ENCODE peak calls at places on chromosome 4, in six cellular contexts. C is activated gamma-delta T cell treated with Interleukin-2 at 50 U/mL for 16 hours, J is T-helper 2 cell, Q is suprapubic skin, T is amniotic stem cell, N is tibial artery. S is an unnamed sample.

GRCh38 chr4:183638436-183638835 is 20.5 kb downstream of the RWDD4 start:
- DNase-seq in C (no peak), J (no peak), Q (no peak), T (peak), N (no peak), S (peak)

GRCh38 chr4:40630335-40631021 is 814 bp upstream of the RBM47 start:
- DNase-seq in C (no peak), J (no peak), Q (peak), T (no peak), N (peak), S (no peak)

GRCh38 chr4:57233391-57233790 is 123.2 kb upstream of the IGFBP7 start:
- DNase-seq in C (no peak), J (no peak), Q (no peak), T (peak), N (no peak), S (no peak)

GRCh38 chr4:1813915-1814314 is 20.8 kb downstream of the FGFR3 start:
- DNase-seq in C (no peak), J (no peak), Q (no peak), T (no peak), N (no peak), S (no peak)

GRCh38 chr4:113683143-113683542 is 78.4 kb downstream of the CAMK2D start:
- DNase-seq in C (peak), J (peak), Q (no peak), T (no peak), N (no peak), S (no peak)

GRCh38 chr4:187071896-187072295 is 348.2 kb upstream of the FAT1 start:
- DNase-seq in C (no peak), J (no peak), Q (no peak), T (no peak), N (no peak), S (no peak)

GRCh38 chr4:90841676-90842075 is 714.5 kb downstream of the CCSER1 start:
- DNase-seq in C (no peak), J (no peak), Q (no peak), T (no peak), N (no peak), S (no peak)

GRCh38 chr4:74028504-74028903 is 10.0 kb downstream of the CXCL3 start:
- DNase-seq in C (no peak), J (no peak), Q (no peak), T (no peak), N (no peak), S (no peak)

GRCh38 chr4:4655011-4655410 is 113.2 kb upstream of the STX18 start:
- DNase-seq in C (no peak), J (no peak), Q (no peak), T (no peak), N (no peak), S (no peak)

GRCh38 chr4:89661490-89661889 is 175.5 kb downstream of the SNCA start:
- DNase-seq in C (no peak), J (no peak), Q (no peak), T (no peak), N (no peak), S (peak)

GRCh38 chr4:153555730-153556440 is 89.7 kb downstream of the TMEM131L start:
- DNase-seq in C (no peak), J (no peak), Q (no peak), T (no peak), N (peak), S (no peak)

GRCh38 chr4:96097040-96097607 is 257.2 kb downstream of the PDHA2 start:
- DNase-seq in C (no peak), J (no peak), Q (no peak), T (no peak), N (no peak), S (no peak)

GRCh38 chr4:78922207-78922606 is 17.0 kb downstream of the PAQR3 start:
- DNase-seq in C (no peak), J (no peak), Q (no peak), T (no peak), N (no peak), S (no peak)

GRCh38 chr4:125323547-125324100 is 8.9 kb downstream of the FAT4 start:
- DNase-seq in C (no peak), J (no peak), Q (no peak), T (peak), N (no peak), S (no peak)

GRCh38 chr4:159505275-159505975 is 402.5 kb downstream of the RAPGEF2 start:
- DNase-seq in C (no peak), J (no peak), Q (no peak), T (no peak), N (no peak), S (no peak)

S was measured in AG09319.